ENCODE peak calls at places on chromosomes 5 and 9, in five cellular contexts. Z is right cardiac atrium, J is NCI-H748 treated with DMSO at 0.1 percent for 48 hours, R is left cardiac atrium, T is neuronal stem cell. D is an unnamed sample.
A peak's percentile ranks its signal among the peaks of the same experiment; 100 is the strongest.

GRCh38 chr9:114619205-114619758 is 8.2 kb downstream of the TMEM268 start:
- DNase-seq in Z (peak; percentile 66), J (no peak), R (peak; percentile 38), T (no peak), D (no peak)

GRCh38 chr5:108420755-108421154 is 38.9 kb upstream of the FBXL17 start:
- DNase-seq in Z (no peak), J (no peak), R (no peak), T (no peak), D (no peak)

GRCh38 chr5:446864-447263 is 3.9 kb downstream of the EXOC3 start:
- DNase-seq in Z (no peak), J (peak; percentile 51), R (peak; percentile 15), T (no peak), D (no peak)

GRCh38 chr5:138402640-138403039 is 36.2 kb upstream of the REEP2 start:
- DNase-seq in Z (no peak), J (no peak), R (no peak), T (no peak), D (no peak)

GRCh38 chr9:110545705-110546104 is 33.8 kb downstream of the SVEP1 start:
- DNase-seq in Z (no peak), J (peak; percentile 12), R (no peak), T (no peak), D (no peak)

GRCh38 chr5:73274870-73275756 is 102.1 kb downstream of the TMEM174 start:
- DNase-seq in Z (peak; percentile 73), J (no peak), R (peak; percentile 29), T (no peak), D (no peak)

GRCh38 chr5:61919920-61920319 is 386.1 kb upstream of the KIF2A start:
- DNase-seq in Z (no peak), J (peak; percentile 95), R (no peak), T (no peak), D (no peak)

GRCh38 chr5:148586796-148587195 is 67.5 kb downstream of the HTR4 start:
- DNase-seq in Z (no peak), J (no peak), R (no peak), T (no peak), D (no peak)

GRCh38 chr5:129367883-129368282 is 92.2 kb upstream of the ADAMTS19 start:
- DNase-seq in Z (no peak), J (no peak), R (no peak), T (no peak), D (no peak)

GRCh38 chr5:73120222-73121108 is at the start of gene TMEM171:
- DNase-seq in Z (peak; percentile 46), J (peak; percentile 30), R (peak; percentile 29), T (peak; percentile 48), D (no peak)

GRCh38 chr5:148697177-148697820 is 43.0 kb upstream of the HTR4 start:
- DNase-seq in Z (peak; percentile 56), J (no peak), R (peak; percentile 59), T (no peak), D (no peak)

GRCh38 chr5:112793201-112793600 is 55.5 kb downstream of the APC start:
- DNase-seq in Z (no peak), J (no peak), R (no peak), T (no peak), D (no peak)

GRCh38 chr5:161548472-161549094 is 2.1 kb upstream of the GABRB2 start:
- DNase-seq in Z (no peak), J (no peak), R (no peak), T (peak; percentile 18), D (no peak)

GRCh38 chr5:137395011-137395755 is 103.9 kb downstream of the SPOCK1 start:
- DNase-seq in Z (no peak), J (no peak), R (no peak), T (no peak), D (no peak)

GRCh38 chr9:4548796-4549725 is 58.8 kb downstream of the SLC1A1 start:
- DNase-seq in Z (peak; percentile 66), J (no peak), R (no peak), T (peak; percentile 5), D (peak; percentile 32)

GRCh38 chr5:167642779-167643517 is 648.5 kb upstream of the WWC1 start:
- DNase-seq in Z (no peak), J (no peak), R (no peak), T (no peak), D (no peak)

GRCh38 chr5:88474574-88474973 is 205.9 kb upstream of the TMEM161B start:
- DNase-seq in Z (no peak), J (no peak), R (no peak), T (no peak), D (no peak)

GRCh38 chr5:127814225-127814973 is 111.2 kb downstream of the CCDC192 start:
- DNase-seq in Z (no peak), J (no peak), R (no peak), T (no peak), D (no peak)

GRCh38 chr5:17185776-17186175 is 31.7 kb upstream of the BASP1 start:
- DNase-seq in Z (peak; percentile 87), J (no peak), R (peak; percentile 55), T (no peak), D (no peak)

GRCh38 chr5:179237770-179238627 is 107.3 kb downstream of the ADAMTS2 start:
- DNase-seq in Z (peak; percentile 4), J (no peak), R (peak; percentile 12), T (no peak), D (no peak)

GRCh38 chr5:98770911-98771322 is 2.5 kb upstream of the RGMB start:
- DNase-seq in Z (no peak), J (peak; percentile 56), R (no peak), T (peak; percentile 44), D (no peak)

GRCh38 chr5:176565760-176566288 is 16.7 kb downstream of the CDHR2 start:
- DNase-seq in Z (no peak), J (no peak), R (no peak), T (no peak), D (no peak)

GRCh38 chr5:177300236-177300880 is 3.2 kb downstream of the RAB24 start:
- DNase-seq in Z (peak; percentile 79), J (no peak), R (peak; percentile 74), T (no peak), D (no peak)

GRCh38 chr9:81566074-81566698 is 123.2 kb downstream of the TLE1 start:
- DNase-seq in Z (no peak), J (no peak), R (no peak), T (no peak), D (no peak)

GRCh38 chr5:132103380-132103951 is 29.9 kb downstream of the CSF2 start:
- DNase-seq in Z (peak; percentile 92), J (no peak), R (peak; percentile 90), T (no peak), D (no peak)

GRCh38 chr5:143561248-143561647 is 157.8 kb upstream of the NR3C1 start:
- DNase-seq in Z (no peak), J (no peak), R (no peak), T (no peak), D (no peak)

GRCh38 chr5:102099766-102100331 is 196.2 kb downstream of the SLCO4C1 start:
- DNase-seq in Z (no peak), J (no peak), R (no peak), T (no peak), D (no peak)

GRCh38 chr5:170589643-170590042 is 85.8 kb downstream of the KCNIP1 start:
- DNase-seq in Z (no peak), J (no peak), R (no peak), T (no peak), D (no peak)

GRCh38 chr5:75885849-75886596 is 168.8 kb upstream of the POC5 start:
- DNase-seq in Z (no peak), J (no peak), R (no peak), T (no peak), D (peak; percentile 9)

GRCh38 chr9:4293293-4293931 is 6.5 kb downstream of the GLIS3 start:
- DNase-seq in Z (no peak), J (no peak), R (no peak), T (no peak), D (no peak)

D was measured in NT2/D1.